ENCODE peak calls at places on chromosomes 11 and 22, in seven cellular contexts. C is cardiac fibroblast, D is heart left ventricle, Q is neural progenitor cell, I is colonic mucosa, G is breast epithelium, X is fibroblast of lung. E is an unnamed sample.

GRCh38 chr22:41805639-41806038 is 5.2 kb downstream of the CCDC134 start:
- DNase-seq in C (no peak), D (no peak), Q (no peak), I (no peak), G (no peak), X (no peak), E (no peak)

GRCh38 chr11:77650165-77650564 is 12.6 kb upstream of the CLNS1A start:
- DNase-seq in C (no peak), D (no peak), Q (no peak), I (no peak), G (no peak), X (no peak), E (no peak)

GRCh38 chr22:26890870-26891269 is 233.5 kb downstream of the MIAT start:
- DNase-seq in C (no peak), D (no peak), Q (peak), I (no peak), G (no peak), X (no peak), E (no peak)

GRCh38 chr11:38791346-38791961 is 2193.4 kb upstream of the RAG2 start:
- DNase-seq in C (peak), D (no peak), Q (peak), I (peak), G (no peak), X (peak), E (no peak)

GRCh38 chr11:68113986-68114385 is 7.2 kb downstream of the CHKA start:
- DNase-seq in C (peak), D (no peak), Q (no peak), I (no peak), G (no peak), X (no peak), E (no peak)

GRCh38 chr11:45704133-45704532 is 38.7 kb upstream of the CHST1 start:
- DNase-seq in C (no peak), D (no peak), Q (no peak), I (no peak), G (no peak), X (no peak), E (no peak)

GRCh38 chr11:125429174-125429707 is 66.8 kb downstream of the FEZ1 start:
- DNase-seq in C (peak), D (peak), Q (peak), I (peak), G (no peak), X (peak), E (no peak)

GRCh38 chr11:112161012-112161411 is 2.9 kb downstream of the IL18 start:
- DNase-seq in C (peak), D (no peak), Q (no peak), I (no peak), G (no peak), X (no peak), E (no peak)

GRCh38 chr11:8260202-8260996 is 3.3 kb downstream of the LMO1 start:
- DNase-seq in C (no peak), D (no peak), Q (no peak), I (no peak), G (peak), X (no peak), E (no peak)

GRCh38 chr11:9972917-9973504 is 309.1 kb downstream of the SWAP70 start:
- DNase-seq in C (peak), D (no peak), Q (peak), I (no peak), G (no peak), X (peak), E (peak)

GRCh38 chr11:43358308-43358669 is 431 bp upstream of the TTC17 start:
- DNase-seq in C (no peak), D (no peak), Q (no peak), I (no peak), G (no peak), X (no peak), E (no peak)

GRCh38 chr11:100808904-100809491 is 121.9 kb downstream of the ARHGAP42 start:
- DNase-seq in C (peak), D (no peak), Q (peak), I (no peak), G (no peak), X (peak), E (peak)

GRCh38 chr11:42407379-42407778 is 904.4 kb upstream of the API5 start:
- DNase-seq in C (peak), D (no peak), Q (peak), I (no peak), G (no peak), X (peak), E (no peak)

GRCh38 chr11:121870202-121871045 is 245.6 kb downstream of the BLID start:
- DNase-seq in C (peak), D (no peak), Q (no peak), I (no peak), G (no peak), X (peak), E (no peak)

GRCh38 chr11:95337175-95337957 is 106.4 kb upstream of the SESN3 start:
- DNase-seq in C (peak), D (peak), Q (peak), I (peak), G (no peak), X (peak), E (peak)

GRCh38 chr11:67033661-67034166 is 10.8 kb downstream of the SYT12 start:
- DNase-seq in C (peak), D (no peak), Q (no peak), I (no peak), G (no peak), X (peak), E (peak)

GRCh38 chr11:553083-553948 is 7.2 kb downstream of the LMNTD2 start:
- DNase-seq in C (no peak), D (no peak), Q (no peak), I (no peak), G (no peak), X (no peak), E (no peak)

GRCh38 chr22:39296535-39296934 is 22.9 kb downstream of the RPL3 start:
- DNase-seq in C (no peak), D (no peak), Q (no peak), I (no peak), G (no peak), X (no peak), E (no peak)

GRCh38 chr22:50548046-50548912 is 2.6 kb downstream of the KLHDC7B start:
- DNase-seq in C (no peak), D (no peak), Q (no peak), I (no peak), G (no peak), X (no peak), E (no peak)

GRCh38 chr11:132056689-132057088 is 686.3 kb downstream of the NTM start:
- DNase-seq in C (peak), D (no peak), Q (no peak), I (no peak), G (no peak), X (peak), E (no peak)

GRCh38 chr11:76578655-76579046 is 91.9 kb downstream of the LRRC32 start:
- DNase-seq in C (peak), D (peak), Q (peak), I (no peak), G (no peak), X (no peak), E (no peak)

GRCh38 chr22:47067911-47068654 is 305.6 kb downstream of the TBC1D22A start:
- DNase-seq in C (no peak), D (no peak), Q (no peak), I (no peak), G (peak), X (no peak), E (no peak)

GRCh38 chr11:1510928-1511327 is 24.3 kb upstream of the MOB2 start:
- DNase-seq in C (no peak), D (no peak), Q (no peak), I (no peak), G (no peak), X (no peak), E (no peak)

GRCh38 chr22:37112084-37112728 is 2.7 kb upstream of the TMPRSS6 start:
- DNase-seq in C (no peak), D (no peak), Q (no peak), I (no peak), G (no peak), X (no peak), E (no peak)

GRCh38 chr22:34293324-34293723 is 373.0 kb upstream of the LARGE1 start:
- DNase-seq in C (no peak), D (peak), Q (no peak), I (no peak), G (no peak), X (no peak), E (no peak)

GRCh38 chr11:94747136-94748110 is 20.7 kb upstream of the AMOTL1 start:
- DNase-seq in C (peak), D (no peak), Q (no peak), I (no peak), G (no peak), X (no peak), E (no peak)

GRCh38 chr11:4465411-4465810 is 16.3 kb downstream of the OR52K2 start:
- DNase-seq in C (no peak), D (no peak), Q (no peak), I (no peak), G (no peak), X (no peak), E (no peak)

GRCh38 chr11:90148900-90149299 is 14.4 kb downstream of the NAALAD2 start:
- DNase-seq in C (peak), D (no peak), Q (no peak), I (no peak), G (no peak), X (no peak), E (no peak)

GRCh38 chr11:5807580-5807979 is 1.1 kb upstream of the OR52N2 start:
- DNase-seq in C (no peak), D (no peak), Q (peak), I (no peak), G (no peak), X (no peak), E (no peak)

GRCh38 chr11:64034411-64034811 is 1.3 kb upstream of the FLRT1 start:
- DNase-seq in C (no peak), D (no peak), Q (peak), I (no peak), G (no peak), X (no peak), E (no peak)

GRCh38 chr11:68803766-68804165 is 38.0 kb downstream of the CPT1A start:
- DNase-seq in C (no peak), D (no peak), Q (no peak), I (no peak), G (no peak), X (no peak), E (no peak)

GRCh38 chr22:19915287-19915954 is 26.2 kb upstream of the COMT start:
- DNase-seq in C (no peak), D (no peak), Q (no peak), I (no peak), G (no peak), X (no peak), E (no peak)

DNA sequence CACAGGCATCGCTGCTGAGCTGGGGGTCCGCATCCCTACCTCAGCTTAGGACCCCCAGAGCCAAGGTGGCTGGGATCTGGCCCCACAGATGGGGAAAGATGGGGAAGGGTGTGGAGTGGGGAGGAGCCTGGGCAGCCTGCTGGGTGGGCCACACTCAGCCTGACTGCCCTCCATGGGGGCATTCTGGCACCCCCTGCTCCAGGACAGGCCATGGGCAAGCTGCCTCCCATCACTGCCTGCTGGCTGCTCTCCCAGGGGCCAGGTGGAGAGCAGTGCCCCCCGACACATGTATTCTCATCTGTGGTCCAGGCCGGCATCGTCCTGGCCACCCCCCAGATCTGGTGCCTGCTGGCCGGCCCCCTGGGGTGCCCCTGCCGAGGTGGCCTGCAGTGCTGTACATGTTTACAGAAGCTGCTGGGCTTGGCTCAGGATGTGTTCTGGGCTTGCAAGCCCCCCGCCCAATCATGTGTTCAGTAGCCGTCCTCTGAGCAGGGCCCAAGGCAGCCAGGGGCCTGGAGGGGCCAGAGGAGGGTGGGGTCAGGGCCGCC is 7.8 kb upstream of the MYRF start:
- DNase-seq in C (no peak), D (no peak), Q (no peak), I (no peak), G (no peak), X (no peak), E (no peak)
- H3K4me3 ChIP-seq in C (no peak), D (no peak), Q (no peak), I (no peak), G (no peak), X (no peak), E (no peak)

DNA sequence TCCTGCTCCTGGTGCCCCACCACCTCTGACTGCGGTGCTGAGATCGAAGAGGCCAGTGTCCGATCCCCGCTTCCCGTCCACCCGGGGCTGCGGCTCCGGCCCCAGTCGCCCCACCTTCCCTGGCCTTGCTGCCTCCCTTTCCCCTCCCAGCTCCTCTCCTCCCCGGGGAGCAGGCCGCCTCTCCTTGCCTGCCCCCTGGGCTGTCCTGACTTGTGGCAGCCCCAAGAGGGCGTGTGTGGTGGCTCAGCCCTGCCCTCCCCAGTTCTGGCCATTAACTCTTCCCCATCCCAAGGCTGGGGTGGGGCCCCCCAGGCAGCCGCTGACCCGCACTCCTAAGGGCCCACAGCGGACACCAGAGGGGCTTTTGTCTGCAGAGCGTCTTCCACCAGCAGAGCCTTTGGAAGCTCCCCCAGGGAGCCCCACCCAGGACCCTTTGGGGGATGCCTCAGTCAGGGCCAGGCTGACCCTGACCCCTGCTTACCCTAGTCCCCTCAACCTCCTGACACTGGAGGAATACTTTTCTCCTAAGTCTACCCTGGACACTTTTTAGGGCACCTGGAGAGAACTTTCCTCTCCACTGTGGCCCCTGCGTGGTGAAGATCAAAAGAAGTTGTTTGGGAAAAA is 16.7 kb downstream of the RTN4RL2 start:
- DNase-seq in C (no peak), D (peak), Q (peak), I (peak), G (no peak), X (peak), E (no peak)
- TF ChIP-seq CTCF in C (peak), D (peak), Q (peak), I (peak), G (no peak), X (peak), E (peak)

GRCh38 chr11:23988381-23989006 is 508.4 kb upstream of the LUZP2 start:
- DNase-seq in C (peak), D (no peak), Q (no peak), I (no peak), G (no peak), X (peak), E (no peak)
- H3K4me3 ChIP-seq in C (no peak), D (no peak), Q (no peak), I (no peak), G (no peak), X (no peak), E (no peak)

GRCh38 chr11:32584921-32585320 is 1.3 kb downstream of the EIF3M start:
- DNase-seq in C (no peak), D (no peak), Q (peak), I (no peak), G (no peak), X (peak), E (no peak)

GRCh38 chr11:32583451-32584271 is at the start of gene EIF3M:
- DNase-seq in C (peak), D (peak), Q (peak), I (peak), G (peak), X (peak), E (peak)

GRCh38 chr11:32581556-32581955 is 2.1 kb upstream of the EIF3M start:
- DNase-seq in C (no peak), D (no peak), Q (no peak), I (no peak), G (no peak), X (no peak), E (no peak)

GRCh38 chr11:32580967-32581366 is 2.7 kb upstream of the EIF3M start:
- DNase-seq in C (peak), D (no peak), Q (no peak), I (no peak), G (no peak), X (no peak), E (no peak)

DNA sequence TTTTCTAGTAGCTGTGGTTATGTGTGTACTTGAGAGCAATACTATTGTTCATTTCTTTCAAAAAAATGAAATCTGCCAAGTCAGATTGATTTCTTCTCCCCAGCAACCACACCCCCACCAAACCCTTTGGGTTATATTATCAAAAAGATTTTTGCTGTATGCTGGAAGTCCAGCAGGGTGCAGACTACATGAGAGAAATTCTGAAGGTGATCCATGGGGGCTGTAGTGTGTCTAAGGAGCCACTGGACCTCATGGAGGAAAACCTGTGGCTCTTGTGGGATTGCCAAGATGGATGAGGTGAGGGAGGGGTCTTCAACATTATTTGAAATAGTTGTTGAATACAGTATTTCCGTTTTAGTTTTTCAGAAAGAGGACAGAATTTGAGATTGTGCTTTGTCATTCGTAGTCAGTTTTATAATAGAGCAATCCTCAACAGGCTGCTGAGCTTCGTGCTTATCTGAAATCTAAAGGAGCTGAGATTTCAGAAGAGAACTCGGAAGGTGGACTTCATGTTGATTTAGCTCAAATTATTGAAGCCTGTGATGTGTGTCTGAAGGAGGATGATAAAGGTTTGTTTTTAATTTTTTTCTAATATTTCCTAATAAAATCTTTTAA is 3.1 kb downstream of the EIF3M start:
- DNase-seq in C (peak), D (no peak), Q (peak), I (no peak), G (no peak), X (peak), E (no peak)
- TF ChIP-seq CTCF in C (peak), D (peak), Q (peak), I (no peak), G (no peak), X (peak), E (peak)

GRCh38 chr11:62757846-62758788 is 3.3 kb upstream of the POLR2G start:
- DNase-seq in C (no peak), D (no peak), Q (no peak), I (no peak), G (no peak), X (no peak), E (no peak)
- H3K4me3 ChIP-seq in C (no peak), D (no peak), Q (no peak), I (no peak), G (no peak), X (no peak), E (no peak)

DNA sequence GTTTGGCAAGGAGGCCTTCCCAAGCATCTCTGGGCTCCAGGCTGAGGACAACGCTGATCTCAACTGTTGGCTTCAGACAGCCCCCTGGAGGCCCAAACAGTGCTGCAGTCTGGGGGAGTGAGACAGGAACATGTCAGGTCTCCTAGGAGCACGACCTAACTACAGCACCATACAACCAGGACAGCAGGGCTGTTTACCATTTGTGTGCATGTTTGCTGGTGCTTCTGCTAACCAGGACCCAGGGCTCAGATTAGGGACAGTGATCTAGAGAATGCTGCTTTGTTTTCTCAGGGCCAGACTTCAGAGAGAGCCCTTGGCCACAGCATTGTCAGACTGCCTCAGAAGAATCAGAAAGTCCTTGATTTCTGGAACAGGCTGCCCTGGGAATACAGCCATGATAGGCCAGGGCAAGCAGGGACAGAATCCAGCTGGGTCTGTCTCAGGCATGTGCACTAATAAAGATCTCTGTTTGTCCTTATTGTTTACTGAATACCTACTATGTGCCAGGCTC is 126.5 kb downstream of the VPREB1 start:
- DNase-seq in C (no peak), D (peak), Q (no peak), I (no peak), G (no peak), X (no peak), E (no peak)
- TF ChIP-seq CTCF in C (no peak), D (peak), Q (no peak), I (no peak), G (no peak), X (no peak), E (no peak)

GRCh38 chr11:117907276-117908110 is 21.7 kb downstream of the TMPRSS13 start:
- DNase-seq in C (peak), D (peak), Q (peak), I (peak), G (peak), X (peak), E (peak)
- H3K4me3 ChIP-seq in C (no peak), D (no peak), Q (no peak), I (no peak), G (no peak), X (no peak), E (no peak)

DNA sequence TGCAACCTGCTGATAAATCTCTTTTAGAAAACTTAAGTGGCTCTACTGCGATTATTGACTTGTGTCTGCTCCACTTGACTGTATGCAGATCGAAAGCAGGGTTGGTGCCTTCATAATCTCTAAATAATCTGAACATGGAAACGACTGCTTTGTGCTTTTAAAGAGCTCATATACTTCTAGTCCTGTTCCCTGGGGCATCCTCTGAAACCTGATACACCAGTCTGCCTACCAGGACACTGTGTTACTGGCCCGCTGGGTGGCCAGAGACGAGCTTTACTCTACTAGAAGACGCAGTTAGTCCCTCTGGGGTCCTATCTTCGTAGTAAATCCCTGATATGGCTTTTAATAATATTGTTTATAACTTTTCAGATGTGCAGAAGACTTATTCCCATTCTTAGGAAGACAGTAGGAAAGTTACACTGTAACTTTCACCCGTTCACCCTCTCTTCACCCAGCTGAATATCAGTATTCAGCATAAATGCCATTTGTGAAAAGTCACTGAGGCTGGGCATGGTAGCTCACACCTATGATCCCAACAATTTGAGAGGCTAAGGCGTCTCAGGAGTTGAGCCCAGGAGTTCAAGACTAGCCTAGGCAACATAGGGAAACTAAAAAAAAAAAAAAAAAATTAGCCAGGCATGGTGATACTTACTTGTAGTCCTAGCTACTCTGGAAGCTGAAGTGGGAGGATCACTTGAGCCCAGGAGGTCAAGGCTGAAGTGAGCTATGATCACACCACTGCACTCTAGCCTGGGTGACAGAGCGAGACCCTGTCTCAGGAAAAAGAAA is 9.0 kb upstream of the HTR3B start:
- DNase-seq in C (no peak), D (no peak), Q (peak), I (no peak), G (peak), X (no peak), E (no peak)
- TF ChIP-seq CTCF in C (no peak), D (no peak), Q (no peak), I (no peak), G (no peak), X (no peak), E (no peak)

E was measured in AG09309.